ENCODE peak calls at places on chromosome 1, in four cellular contexts. D is heart right ventricle, U is BE2C, F is astrocyte of the cerebellum. B is an unnamed sample.

GRCh38 chr1:155125946-155126493 is 1.7 kb upstream of the EFNA1 start:
- DNase-seq in U (no peak), F (no peak), D (peak), B (peak)

GRCh38 chr1:187840557-187840956 is 1011.8 kb downstream of the PLA2G4A start:
- DNase-seq in U (no peak), D (no peak), F (no peak), B (no peak)

GRCh38 chr1:234216116-234216703 is 157.0 kb upstream of the COA6 start:
- DNase-seq in U (no peak), F (no peak), D (no peak), B (no peak)

GRCh38 chr1:61797045-61797755 is 54.9 kb downstream of the PATJ start:
- DNase-seq in U (no peak), D (no peak), F (peak), B (no peak)

GRCh38 chr1:82578086-82578726 is 777.5 kb downstream of the ADGRL2 start:
- DNase-seq in U (no peak), F (no peak), D (no peak), B (no peak)

GRCh38 chr1:202616355-202616910 is 93.8 kb downstream of the SYT2 start:
- DNase-seq in D (no peak), U (no peak), F (no peak), B (no peak)

GRCh38 chr1:26336477-26337205 is 17.3 kb downstream of the CRYBG2 start:
- DNase-seq in U (peak), F (no peak), D (no peak), B (peak)

GRCh38 chr1:224482619-224483018 is 48.0 kb upstream of the WDR26 start:
- DNase-seq in D (no peak), U (no peak), F (no peak), B (no peak)

GRCh38 chr1:235954306-235955283 is 87.9 kb upstream of the LYST start:
- DNase-seq in F (no peak), D (no peak), U (no peak), B (no peak)

GRCh38 chr1:27349784-27350672 is 8.2 kb downstream of the SYTL1 start:
- DNase-seq in U (peak), F (no peak), D (peak), B (peak)

GRCh38 chr1:64476251-64476952 is 6.5 kb downstream of the CACHD1 start:
- DNase-seq in U (no peak), F (no peak), D (peak), B (no peak)

GRCh38 chr1:98098473-98098872 is 177.6 kb upstream of the DPYD start:
- DNase-seq in D (no peak), U (peak), F (no peak), B (no peak)

GRCh38 chr1:180548686-180549326 is 10.0 kb upstream of the OVAAL start:
- DNase-seq in F (no peak), U (no peak), D (no peak), B (no peak)

GRCh38 chr1:11858968-11859871 is 475 bp upstream of the NPPB start:
- DNase-seq in F (peak), D (peak), U (peak), B (no peak)

GRCh38 chr1:29931477-29932175 is 695.3 kb downstream of the PTPRU start:
- DNase-seq in U (no peak), F (no peak), D (no peak), B (peak)

GRCh38 chr1:47703981-47704596 is 266.2 kb downstream of the FOXD2 start:
- DNase-seq in D (no peak), U (no peak), F (no peak), B (no peak)

GRCh38 chr1:115840615-115841460 is at the start of gene NHLH2:
- DNase-seq in U (no peak), D (no peak), F (no peak), B (peak)

GRCh38 chr1:71046891-71047634 is 553 bp downstream of the PTGER3 start:
- DNase-seq in D (no peak), U (peak), F (no peak), B (peak)

GRCh38 chr1:232587141-232588008 is 42.6 kb downstream of the SIPA1L2 start:
- DNase-seq in F (no peak), U (no peak), D (no peak), B (no peak)

GRCh38 chr1:61782771-61783170 is 40.5 kb downstream of the PATJ start:
- DNase-seq in F (no peak), D (no peak), U (no peak), B (no peak)

GRCh38 chr1:6396998-6397397 is 3.4 kb upstream of the ACOT7 start:
- DNase-seq in U (no peak), D (no peak), F (no peak), B (no peak)

GRCh38 chr1:91450260-91450659 is 45.6 kb upstream of the HFM1 start:
- DNase-seq in F (no peak), U (no peak), D (no peak), B (no peak)

GRCh38 chr1:208184993-208185703 is 59.0 kb downstream of the PLXNA2 start:
- DNase-seq in F (no peak), U (no peak), D (no peak), B (no peak)

GRCh38 chr1:119374208-119374877 is 5.8 kb downstream of the HAO2 start:
- DNase-seq in D (no peak), U (no peak), F (no peak), B (no peak)

DNA sequence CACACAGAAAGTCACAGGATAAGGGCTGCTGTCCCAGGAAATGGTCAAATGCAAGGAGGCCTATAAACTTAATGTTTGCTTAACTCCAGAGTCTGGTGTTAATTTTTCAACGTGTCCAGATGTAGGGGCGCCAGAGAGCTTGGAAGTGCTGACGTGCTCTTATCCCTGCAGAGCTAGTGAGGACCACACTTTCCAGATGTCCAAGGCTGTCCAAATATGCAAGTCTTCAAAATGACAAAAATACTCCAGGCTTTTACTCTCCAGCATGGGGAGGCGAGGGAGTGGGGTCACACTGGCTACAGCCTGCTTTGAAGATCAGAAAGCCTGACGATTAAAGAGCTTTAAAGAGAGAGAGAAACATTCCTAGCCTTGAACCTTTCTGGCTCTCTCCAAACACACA is 57.6 kb downstream of the ABCA4 start:
- DNase-seq in D (peak), F (no peak), U (peak), B (no peak)
- TF ChIP-seq CTCF in D (peak), F (peak), U (peak), B (no peak)

GRCh38 chr1:160267284-160267991 is 5.1 kb upstream of the DCAF8 start:
- DNase-seq in D (no peak), F (no peak), U (no peak), B (no peak)

GRCh38 chr1:160271025-160271424 is 8.7 kb upstream of the DCAF8 start:
- DNase-seq in F (no peak), U (no peak), D (no peak), B (no peak)
- TF ChIP-seq CTCF in F (no peak), U (no peak), D (no peak), B (no peak)

GRCh38 chr1:110540891-110541685 is 22.1 kb upstream of the KCNA10 start:
- DNase-seq in U (no peak), F (no peak), D (no peak), B (no peak)

GRCh38 chr1:110541996-110542395 is 23.0 kb upstream of the KCNA10 start:
- DNase-seq in U (no peak), F (no peak), D (no peak), B (no peak)

GRCh38 chr1:110538921-110539320 is 19.9 kb upstream of the KCNA10 start:
- DNase-seq in F (peak), U (no peak), D (no peak), B (peak)

GRCh38 chr1:110535985-110536384 is 17.0 kb upstream of the KCNA10 start:
- DNase-seq in D (no peak), F (no peak), U (no peak), B (no peak)

DNA sequence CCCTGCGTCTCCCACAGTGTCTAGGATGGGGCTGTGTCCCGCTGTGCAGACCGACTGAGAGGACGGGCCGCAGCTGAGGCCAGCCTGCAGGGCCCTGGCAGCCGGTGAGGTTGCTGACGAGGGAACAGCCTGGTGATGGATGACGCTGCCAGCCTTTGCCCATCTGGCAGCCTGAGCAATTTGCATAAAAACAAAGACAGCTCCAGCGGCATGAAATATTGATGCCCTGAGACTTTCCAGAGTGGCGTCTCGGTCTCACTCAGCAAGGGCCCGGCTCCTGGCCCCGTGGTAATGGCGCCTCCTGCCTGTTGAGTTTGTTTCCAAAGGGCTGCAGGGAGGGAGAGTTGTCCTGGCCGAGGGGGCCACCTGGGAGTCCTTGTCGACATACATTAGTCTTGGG is 19.1 kb upstream of the KCNA10 start:
- DNase-seq in F (no peak), U (no peak), D (no peak), B (peak)
- TF ChIP-seq CTCF in F (no peak), U (no peak), D (no peak), B (peak)

GRCh38 chr1:178436899-178437298 is 59.9 kb downstream of the CLEC20A start:
- DNase-seq in U (no peak), D (no peak), F (no peak), B (no peak)

GRCh38 chr1:178442925-178443324 is 53.8 kb downstream of the CLEC20A start:
- DNase-seq in D (no peak), F (no peak), U (no peak), B (no peak)

GRCh38 chr1:178434360-178434759 is 62.4 kb downstream of the CLEC20A start:
- DNase-seq in F (no peak), U (no peak), D (no peak), B (no peak)

GRCh38 chr1:178434899-178435298 is 61.9 kb downstream of the CLEC20A start:
- DNase-seq in D (no peak), F (no peak), U (no peak), B (no peak)

DNA sequence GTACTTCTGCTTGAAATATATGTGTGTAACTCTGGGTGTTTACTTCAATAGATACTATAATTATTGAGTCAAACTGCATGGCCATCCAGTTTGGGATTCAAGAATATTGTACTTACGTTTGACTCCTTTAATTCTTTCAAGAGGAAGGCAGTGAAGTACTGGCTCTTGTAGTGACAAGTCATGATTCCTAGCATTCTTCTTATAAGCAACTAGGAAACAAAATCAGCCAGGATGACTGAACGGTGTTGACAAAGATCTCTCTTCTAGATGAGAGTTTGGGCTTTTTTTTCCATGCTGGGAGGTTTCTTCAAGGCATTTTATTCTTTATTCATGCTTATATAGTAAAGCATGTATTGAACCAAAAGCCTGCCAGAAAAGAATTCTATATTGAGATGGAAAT is 58.3 kb downstream of the CLEC20A start:
- DNase-seq in F (no peak), U (no peak), D (no peak), B (no peak)
- TF ChIP-seq CTCF in F (no peak), U (no peak), D (no peak), B (no peak)

GRCh38 chr1:3900969-3901529 is 977 bp upstream of the C1orf174 start:
- DNase-seq in U (peak), F (peak), D (peak), B (peak)
- TF ChIP-seq CTCF in U (no peak), F (no peak), D (no peak), B (no peak)

GRCh38 chr1:174150499-174150898 is 8.8 kb upstream of the RABGAP1L start:
- DNase-seq in D (no peak), F (no peak), U (no peak), B (no peak)

GRCh38 chr1:174152424-174152823 is 6.9 kb upstream of the RABGAP1L start:
- DNase-seq in F (no peak), D (no peak), U (no peak), B (no peak)

GRCh38 chr1:174153825-174154107 is 5.6 kb upstream of the RABGAP1L start:
- DNase-seq in D (no peak), F (no peak), U (no peak), B (no peak)

GRCh38 chr1:174156437-174156836 is 2.9 kb upstream of the RABGAP1L start:
- DNase-seq in D (no peak), F (no peak), U (no peak), B (no peak)

GRCh38 chr1:174153085-174153824 is 6.1 kb upstream of the RABGAP1L start:
- DNase-seq in D (no peak), U (no peak), F (no peak), B (no peak)
- TF ChIP-seq CTCF in D (no peak), U (no peak), F (no peak), B (no peak)

DNA sequence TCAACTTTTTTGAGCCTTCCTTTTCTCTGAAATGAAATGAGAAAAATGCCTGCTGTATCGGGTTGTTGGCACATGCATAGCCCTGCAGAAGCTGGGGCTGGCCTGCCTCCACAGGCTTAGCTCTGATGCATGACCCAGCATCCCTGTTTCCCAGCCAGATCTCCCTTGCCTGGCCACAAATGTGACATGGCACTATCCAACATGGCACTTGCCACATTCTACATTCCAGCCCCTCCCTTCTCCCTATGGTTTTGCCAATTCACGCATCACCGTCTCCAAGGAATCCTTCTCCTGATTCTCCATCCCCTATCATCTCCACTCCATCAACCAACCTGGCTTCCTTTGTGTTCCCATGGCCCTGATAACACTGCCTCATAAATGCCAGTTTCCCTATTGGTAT is 13.8 kb downstream of the RNU5D-1 start:
- DNase-seq in F (no peak), U (no peak), D (no peak), B (no peak)
- TF ChIP-seq CTCF in F (no peak), U (no peak), D (no peak), B (no peak)

GRCh38 chr1:41038110-41038509 is 16.6 kb upstream of the SLFNL1 start:
- DNase-seq in D (no peak), U (no peak), F (no peak), B (no peak)
- TF ChIP-seq CTCF in D (no peak), U (no peak), F (peak), B (no peak)